ENCODE peak calls at places on chromosome 16, in nine cellular contexts. E is mesenchymal stem cell; D is activated T-cell treated with anti-CD3 and anti-CD28 coated beads, Interleukin-2, amount 50 U/mL, for 48 hours; U is aorta; P is cardiac fibroblast; C is AG10803; X is thoracic aorta; V is amygdala; Y is EH. H is an unnamed sample.

GRCh38 chr16:16144416-16144815 is 78.9 kb downstream of the ABCC6 start:
- DNase-seq in E (no peak), D (no peak), U (no peak), P (no peak), C (no peak), X (no peak), V (no peak), Y (peak), H (no peak)

GRCh38 chr16:6096931-6097665 is 999.5 kb upstream of the EEF2KMT start:
- DNase-seq in E (no peak), D (no peak), U (no peak), P (no peak), C (no peak), X (no peak), V (no peak), Y (peak), H (no peak)

GRCh38 chr16:86225905-86226371 is 284.4 kb upstream of the FOXF1 start:
- DNase-seq in E (no peak), D (no peak), U (no peak), P (no peak), C (no peak), X (no peak), V (no peak), Y (peak), H (no peak)

GRCh38 chr16:54633943-54634362 is 296.7 kb upstream of the IRX5 start:
- DNase-seq in E (no peak), D (no peak), U (peak), P (no peak), C (peak), X (peak), V (no peak), Y (peak), H (no peak)

GRCh38 chr16:52068447-52069074 is 478.4 kb downstream of the TOX3 start:
- DNase-seq in E (peak), D (no peak), U (no peak), P (peak), C (peak), X (no peak), V (no peak), Y (no peak), H (no peak)

GRCh38 chr16:61946019-61946418 is 90.2 kb downstream of the CDH8 start:
- DNase-seq in E (no peak), D (no peak), U (no peak), P (no peak), C (no peak), X (no peak), V (no peak), Y (no peak), H (no peak)

GRCh38 chr16:88807626-88808453 is 3.9 kb downstream of the APRT start:
- DNase-seq in E (no peak), D (peak), U (peak), P (no peak), C (no peak), X (no peak), V (no peak), Y (no peak), H (no peak)

GRCh38 chr16:77057161-77057736 is 133.7 kb upstream of the MON1B start:
- DNase-seq in E (no peak), D (no peak), U (no peak), P (no peak), C (no peak), X (no peak), V (no peak), Y (no peak), H (no peak)

GRCh38 chr16:349211-349610 is 3.3 kb downstream of the AXIN1 start:
- DNase-seq in E (peak), D (no peak), U (no peak), P (no peak), C (no peak), X (no peak), V (no peak), Y (no peak), H (no peak)

GRCh38 chr16:82329504-82330192 is 159.6 kb upstream of the MPHOSPH6 start:
- DNase-seq in E (no peak), D (no peak), U (no peak), P (no peak), C (no peak), X (no peak), V (no peak), Y (no peak), H (no peak)

GRCh38 chr16:85104147-85104546 is 8.1 kb downstream of the CIBAR2 start:
- DNase-seq in E (no peak), D (no peak), U (no peak), P (no peak), C (no peak), X (no peak), V (no peak), Y (no peak), H (no peak)

GRCh38 chr16:85275533-85276249 is 163.4 kb upstream of the CIBAR2 start:
- DNase-seq in E (peak), D (peak), U (peak), P (peak), C (peak), X (no peak), V (no peak), Y (peak), H (peak)

GRCh38 chr16:87877942-87878507 is 8.7 kb upstream of the SLC7A5 start:
- DNase-seq in E (no peak), D (peak), U (no peak), P (no peak), C (no peak), X (no peak), V (no peak), Y (no peak), H (no peak)

H was measured in natural killer cell.